ENCODE peak calls at places on chromosomes 6 and 20, in five cellular contexts. V, O, K, R and Q are unnamed samples.

GRCh38 chr6:90537723-90538407 is 49.0 kb downstream of the MAP3K7 start:
- DNase-seq in V (no peak), K (no peak), R (peak; percentile 55), O (no peak), Q (no peak)

GRCh38 chr6:97048771-97049170 is 124.2 kb downstream of the KLHL32 start:
- DNase-seq in K (no peak), O (no peak), R (no peak), V (no peak), Q (no peak)

GRCh38 chr20:61436268-61436667 is 184.2 kb downstream of the CDH4 start:
- DNase-seq in R (peak; percentile 83), K (no peak), O (no peak), V (no peak), Q (peak; percentile 37)

GRCh38 chr6:105057160-105057559 is 100.3 kb downstream of the LIN28B start:
- DNase-seq in V (no peak), R (no peak), O (no peak), K (no peak), Q (no peak)

GRCh38 chr6:22239261-22239660 is 57.6 kb downstream of the PRL start:
- DNase-seq in O (no peak), K (no peak), V (no peak), R (no peak), Q (no peak)

GRCh38 chr6:5205877-5206840 is 54.6 kb downstream of the LYRM4 start:
- DNase-seq in V (no peak), R (peak; percentile 42), K (no peak), O (no peak), Q (peak; percentile 49)

GRCh38 chr20:53736757-53737403 is 143.2 kb upstream of the ZNF217 start:
- DNase-seq in K (no peak), O (no peak), R (peak; percentile 53), V (no peak), Q (no peak)

GRCh38 chr6:2353412-2354137 is 108.2 kb upstream of the GMDS start:
- DNase-seq in K (peak; percentile 48), R (peak; percentile 74), V (peak; percentile 33), O (peak; percentile 25), Q (no peak)

GRCh38 chr6:38570750-38571149 is 69.0 kb downstream of the BTBD9 start:
- DNase-seq in R (no peak), K (no peak), V (no peak), O (no peak), Q (no peak)

GRCh38 chr20:48384147-48384818 is 443.5 kb downstream of the PREX1 start:
- DNase-seq in R (no peak), K (peak; percentile 24), O (no peak), V (no peak), Q (no peak)

GRCh38 chr20:35121186-35121585 is 25.9 kb downstream of the EDEM2 start:
- DNase-seq in V (no peak), K (no peak), O (no peak), R (no peak), Q (no peak)

GRCh38 chr6:98823845-98824162 is 10.6 kb upstream of the POU3F2 start:
- DNase-seq in K (no peak), O (no peak), R (no peak), V (no peak), Q (no peak)

GRCh38 chr6:69570126-69570525 is 226.7 kb downstream of the LMBRD1 start:
- DNase-seq in R (peak; percentile 3), K (no peak), O (no peak), V (no peak), Q (no peak)

GRCh38 chr20:49460916-49461315 is 21.6 kb downstream of the KCNB1 start:
- DNase-seq in R (peak; percentile 34), K (no peak), O (no peak), V (no peak), Q (no peak)

GRCh38 chr20:57582432-57583288 is 21.8 kb downstream of the PCK1 start:
- DNase-seq in O (no peak), K (no peak), V (no peak), R (peak; percentile 69), Q (no peak)

GRCh38 chr6:37695857-37696219 is 1.8 kb downstream of the MDGA1 start:
- DNase-seq in O (no peak), R (peak; percentile 29), K (no peak), V (no peak), Q (no peak)

GRCh38 chr6:112330071-112330876 is 16.9 kb upstream of the RFPL4B start:
- DNase-seq in R (peak; percentile 42), V (no peak), K (no peak), O (no peak), Q (no peak)

GRCh38 chr20:34709044-34709835 is 5.1 kb downstream of the TP53INP2 start:
- DNase-seq in O (peak; percentile 69), R (peak; percentile 68), V (peak; percentile 86), K (peak; percentile 57), Q (no peak)

GRCh38 chr6:27096834-27097511 is 150.5 kb upstream of the PRSS16 start:
- DNase-seq in R (peak; percentile 67), O (no peak), V (peak; percentile 47), K (peak; percentile 26), Q (no peak)

GRCh38 chr6:112739766-112740165 is 392.6 kb downstream of the RFPL4B start:
- DNase-seq in K (no peak), O (no peak), V (no peak), R (no peak), Q (no peak)

GRCh38 chr6:142796571-142796970 is 148.4 kb downstream of the HIVEP2 start:
- DNase-seq in R (peak; percentile 33), K (no peak), V (no peak), O (no peak), Q (no peak)

GRCh38 chr20:39190666-39191570 is 228.8 kb downstream of the DHX35 start:
- DNase-seq in K (peak; percentile 39), R (peak; percentile 0), V (peak; percentile 74), O (no peak), Q (peak; percentile 5)

GRCh38 chr6:154528286-154528915 is 17.9 kb upstream of the CNKSR3 start:
- DNase-seq in R (no peak), V (no peak), O (no peak), K (no peak), Q (no peak)

GRCh38 chr6:37838209-37838921 is 18.8 kb downstream of the ZFAND3 start:
- DNase-seq in O (no peak), V (no peak), K (no peak), R (no peak), Q (no peak)

GRCh38 chr6:30700340-30700739 is 9.6 kb upstream of the NRM start:
- DNase-seq in O (no peak), R (no peak), V (no peak), K (no peak), Q (no peak)

GRCh38 chr6:129709451-129709908 is 497 bp downstream of the ARHGAP18 start:
- DNase-seq in K (no peak), O (no peak), V (no peak), R (peak; percentile 50), Q (no peak)

GRCh38 chr20:32111763-32112162 is 2.2 kb downstream of the TM9SF4 start:
- DNase-seq in O (no peak), K (no peak), V (no peak), R (no peak), Q (no peak)

GRCh38 chr20:38523697-38524096 is 51.1 kb downstream of the RALGAPB start:
- DNase-seq in K (no peak), O (no peak), V (no peak), R (peak; percentile 30), Q (no peak)

GRCh38 chr6:52900536-52900935 is 9.0 kb downstream of the GSTA3 start:
- DNase-seq in K (no peak), R (no peak), O (no peak), V (no peak), Q (no peak)
- H3K4me3 ChIP-seq in K (no peak overlapping the region), R (no peak overlapping the region), O (no peak overlapping the region), V (no peak overlapping the region), Q (no peak overlapping the region)

GRCh38 chr20:63891061-63892002 is 3.6 kb upstream of the DNAJC5 start:
- DNase-seq in R (no peak), O (no peak), K (no peak), V (no peak), Q (no peak)
- TF ChIP-seq CTCF in R (no peak), O (no peak), K (no peak), V (no peak), Q (no peak)

GRCh38 chr6:85677243-85677956 is 34.7 kb upstream of the SYNCRIP start:
- DNase-seq in K (no peak), R (no peak), O (no peak), V (no peak), Q (no peak)

GRCh38 chr6:85675030-85675819 is 32.5 kb upstream of the SYNCRIP start:
- DNase-seq in V (no peak), O (no peak), K (no peak), R (peak; percentile 73), Q (peak; percentile 57)

GRCh38 chr6:85678000-85678601 is 35.4 kb upstream of the SYNCRIP start:
- DNase-seq in K (no peak), R (no peak), O (no peak), V (no peak), Q (no peak)

GRCh38 chr6:85674604-85675003 is 31.9 kb upstream of the SYNCRIP start:
- DNase-seq in V (no peak), K (no peak), R (no peak), O (no peak), Q (no peak)

GRCh38 chr6:85676086-85676729 is 33.5 kb upstream of the SYNCRIP start:
- DNase-seq in O (no peak), K (no peak), V (no peak), R (no peak), Q (no peak)
- H3K4me3 ChIP-seq in O (peak overlapping the region; percentile 98), K (peak overlapping the region; percentile 88), V (peak overlapping the region; percentile 97), R (peak overlapping the region; percentile 100), Q (peak overlapping the region; percentile 77)

GRCh38 chr6:31825553-31825952 is 2.0 kb upstream of the HSPA1B start:
- DNase-seq in V (no peak), R (no peak), K (no peak), O (no peak), Q (no peak)

GRCh38 chr6:31826793-31827285 is 699 bp upstream of the HSPA1B start:
- DNase-seq in V (peak; percentile 53), O (no peak), K (no peak), R (peak; percentile 81), Q (no peak)

GRCh38 chr6:31827286-31828079 is at the start of gene HSPA1B:
- DNase-seq in K (peak; percentile 100), O (peak; percentile 85), V (peak; percentile 96), R (peak; percentile 99), Q (peak; percentile 99)

GRCh38 chr6:31831350-31832215 is 4.0 kb downstream of the HSPA1B start:
- DNase-seq in O (no peak), R (no peak), K (no peak), V (no peak), Q (no peak)

GRCh38 chr6:31829633-31830492 is 2.3 kb downstream of the HSPA1B start:
- DNase-seq in R (no peak), K (no peak), O (no peak), V (no peak), Q (no peak)
- TF ChIP-seq CTCF in R (peak; percentile 44), K (peak; percentile 52), O (peak; percentile 70), V (peak; percentile 70), Q (peak; percentile 30)